ENCODE peak calls at places on chromosomes 12 and 14, in nine cellular contexts. I is breast epithelium, N is AG08396, C is astrocyte of the spinal cord, J is GM23248, S is KBM-7, T is NCI-H82, O is M059J, L is Right ventricle myocardium superior. P is an unnamed sample.

GRCh38 chr12:52215587-52216031 is 17.4 kb upstream of the KRT7 start:
- DNase-seq in O (peak), L (peak), N (no peak), J (no peak), S (no peak), C (peak), I (peak), T (no peak), P (peak)

GRCh38 chr12:4274396-4274959 is 916 bp downstream of the CCND2 start:
- DNase-seq in S (no peak), O (no peak), I (no peak), N (no peak), C (no peak), T (peak), J (peak), L (peak), P (no peak)

GRCh38 chr14:68719634-68720384 is 73.1 kb downstream of the ZFP36L1 start:
- DNase-seq in N (no peak), I (no peak), S (peak), O (no peak), T (no peak), L (no peak), J (no peak), C (no peak), P (no peak)

GRCh38 chr14:34482463-34482862 is 20.4 kb upstream of the SPTSSA start:
- DNase-seq in L (no peak), I (no peak), T (no peak), S (no peak), O (no peak), N (no peak), C (no peak), J (no peak), P (no peak)

GRCh38 chr14:21313512-21313911 is 33.6 kb downstream of the RPGRIP1 start:
- DNase-seq in N (no peak), T (no peak), L (no peak), S (no peak), C (no peak), J (no peak), I (no peak), O (no peak), P (no peak)

GRCh38 chr14:92539875-92540274 is 26.3 kb downstream of the RIN3 start:
- DNase-seq in J (no peak), I (no peak), L (peak), T (no peak), C (peak), O (no peak), N (no peak), S (no peak), P (no peak)

GRCh38 chr12:52444647-52445595 is 7.0 kb downstream of the KRT6B start:
- DNase-seq in S (no peak), T (no peak), L (no peak), C (no peak), N (no peak), O (peak), J (peak), I (no peak), P (no peak)

GRCh38 chr12:57730336-57731067 is 8.0 kb downstream of the AGAP2 start:
- DNase-seq in J (no peak), C (no peak), S (no peak), N (no peak), L (no peak), O (no peak), I (no peak), T (no peak), P (no peak)

GRCh38 chr14:103123634-103124500 is 606 bp downstream of the TNFAIP2 start:
- DNase-seq in T (no peak), S (peak), L (peak), J (peak), I (no peak), N (peak), O (peak), C (no peak), P (no peak)

GRCh38 chr12:65387396-65387795 is 108.9 kb downstream of the MSRB3 start:
- DNase-seq in J (no peak), N (no peak), I (no peak), L (no peak), C (no peak), S (no peak), O (no peak), T (no peak), P (no peak)

GRCh38 chr12:53064613-53065415 is 14.4 kb downstream of the SPRYD3 start:
- DNase-seq in T (no peak), L (no peak), C (no peak), J (no peak), I (no peak), S (no peak), O (no peak), N (no peak), P (no peak)

GRCh38 chr14:77862154-77862783 is 62.4 kb downstream of the ADCK1 start:
- DNase-seq in J (peak), S (peak), N (peak), O (peak), L (peak), C (peak), I (peak), T (peak), P (peak)

P was measured in pulmonary artery endothelial cell.